ENCODE peak calls at places on chromosomes 1 and 21, in seven cellular contexts. S is hepatocyte; P is left ventricle myocardium inferior; C is pancreas; G is CD4-positive, alpha-beta memory T cell; Z is GM23248; H is fibroblast of mammary gland. J is an unnamed sample.

GRCh38 chr1:182149411-182149965 is 88.0 kb upstream of the ZNF648 start:
- DNase-seq in Z (peak; percentile 95), G (no peak), H (peak; percentile 98), S (peak; percentile 59), C (no peak), P (no peak), J (peak; percentile 84)

GRCh38 chr1:43653339-43653738 is 3.4 kb downstream of the KDM4A start:
- DNase-seq in Z (peak; percentile 77), C (no peak), H (peak; percentile 59), G (no peak), S (peak; percentile 53), P (no peak), J (peak; percentile 62)

GRCh38 chr1:156747737-156748669 is 3.5 kb downstream of the HDGF start:
- DNase-seq in H (peak; percentile 43), Z (peak; percentile 67), G (peak; percentile 53), S (no peak), P (no peak), C (no peak), J (peak; percentile 36)

GRCh38 chr1:207781312-207781711 is 29.5 kb downstream of the CD46 start:
- DNase-seq in Z (no peak), C (no peak), S (no peak), G (no peak), P (no peak), H (no peak), J (no peak)

GRCh38 chr21:39660596-39660995 is 47.9 kb downstream of the B3GALT5 start:
- DNase-seq in S (peak; percentile 79), C (peak; percentile 59), Z (peak; percentile 73), H (peak; percentile 64), G (no peak), P (peak; percentile 45), J (peak; percentile 49)

GRCh38 chr1:209689484-209689883 is 14.3 kb downstream of the G0S2 start:
- DNase-seq in S (peak; percentile 62), G (no peak), H (no peak), C (no peak), Z (no peak), P (no peak), J (peak; percentile 90)

GRCh38 chr1:11761988-11762406 is at the start of gene C1orf167:
- DNase-seq in H (no peak), G (no peak), P (no peak), S (peak; percentile 54), C (peak; percentile 45), Z (no peak), J (peak; percentile 32)

GRCh38 chr1:37477198-37477931 is 3.0 kb downstream of the ZC3H12A start:
- DNase-seq in C (peak; percentile 70), Z (peak; percentile 65), H (peak; percentile 38), P (no peak), G (peak; percentile 98), S (peak; percentile 85), J (peak; percentile 88)

GRCh38 chr1:29631361-29631760 is 395.0 kb downstream of the PTPRU start:
- DNase-seq in S (no peak), Z (peak; percentile 32), C (no peak), P (no peak), G (no peak), H (peak; percentile 14), J (no peak)

GRCh38 chr1:173302890-173303829 is 96.0 kb upstream of the TNFSF4 start:
- DNase-seq in P (no peak), G (no peak), Z (no peak), S (no peak), C (no peak), H (no peak), J (no peak)

GRCh38 chr1:239812580-239812979 is 279.1 kb upstream of the FMN2 start:
- DNase-seq in S (no peak), C (no peak), G (no peak), P (no peak), Z (no peak), H (no peak), J (no peak)

GRCh38 chr1:102588536-102588935 is 519.8 kb downstream of the COL11A1 start:
- DNase-seq in C (no peak), P (no peak), H (no peak), S (peak; percentile 7), Z (no peak), G (no peak), J (peak; percentile 41)

GRCh38 chr1:18820791-18821641 is 38.4 kb downstream of the TAS1R2 start:
- DNase-seq in G (no peak), P (peak; percentile 72), Z (peak; percentile 80), H (peak; percentile 56), C (peak; percentile 85), S (peak; percentile 90), J (peak; percentile 65)

GRCh38 chr1:190904091-190904695 is 426.5 kb upstream of the BRINP3 start:
- DNase-seq in C (no peak), Z (no peak), P (no peak), H (no peak), G (no peak), S (no peak), J (peak; percentile 77)

GRCh38 chr21:34748862-34749261 is 80.1 kb downstream of the CLIC6 start:
- DNase-seq in G (no peak), C (no peak), Z (no peak), P (no peak), H (no peak), S (no peak), J (no peak)

GRCh38 chr21:34743285-34743684 is 74.5 kb downstream of the CLIC6 start:
- DNase-seq in Z (no peak), C (no peak), P (no peak), H (no peak), S (no peak), G (no peak), J (no peak)

GRCh38 chr21:34743831-34744230 is 75.0 kb downstream of the CLIC6 start:
- DNase-seq in H (peak; percentile 96), C (no peak), P (no peak), Z (peak; percentile 99), G (no peak), S (no peak), J (peak; percentile 81)

GRCh38 chr21:34744801-34745200 is 76.0 kb downstream of the CLIC6 start:
- DNase-seq in C (no peak), P (no peak), Z (no peak), S (no peak), H (no peak), G (no peak), J (no peak)

GRCh38 chr21:34745557-34746255 is 76.9 kb downstream of the CLIC6 start:
- DNase-seq in S (peak; percentile 88), Z (peak; percentile 90), P (peak; percentile 57), C (peak; percentile 62), H (peak; percentile 88), G (peak; percentile 43), J (peak; percentile 75)
- H3K4me3 ChIP-seq in S (no peak overlapping the region), Z (peak overlapping the region; percentile 36), P (peak overlapping the region; percentile 39), C (peak overlapping the region; percentile 19), H (no peak overlapping the region), G (no peak overlapping the region), J (no peak overlapping the region)

GRCh38 chr1:9874412-9874811 is 35.7 kb downstream of the CTNNBIP1 start:
- DNase-seq in P (no peak), S (no peak), Z (no peak), G (no peak), H (no peak), C (no peak), J (no peak)

GRCh38 chr1:9873992-9874391 is 36.1 kb downstream of the CTNNBIP1 start:
- DNase-seq in H (no peak), S (no peak), Z (no peak), G (no peak), P (no peak), C (no peak), J (no peak)

GRCh38 chr1:9873385-9873784 is 36.7 kb downstream of the CTNNBIP1 start:
- DNase-seq in H (no peak), G (no peak), P (no peak), S (no peak), Z (no peak), C (no peak), J (no peak)

GRCh38 chr1:9874959-9875635 is 35.0 kb downstream of the CTNNBIP1 start:
- DNase-seq in G (peak; percentile 72), S (peak; percentile 87), P (peak; percentile 67), C (peak; percentile 68), Z (peak; percentile 69), H (peak; percentile 68), J (peak; percentile 76)

DNA sequence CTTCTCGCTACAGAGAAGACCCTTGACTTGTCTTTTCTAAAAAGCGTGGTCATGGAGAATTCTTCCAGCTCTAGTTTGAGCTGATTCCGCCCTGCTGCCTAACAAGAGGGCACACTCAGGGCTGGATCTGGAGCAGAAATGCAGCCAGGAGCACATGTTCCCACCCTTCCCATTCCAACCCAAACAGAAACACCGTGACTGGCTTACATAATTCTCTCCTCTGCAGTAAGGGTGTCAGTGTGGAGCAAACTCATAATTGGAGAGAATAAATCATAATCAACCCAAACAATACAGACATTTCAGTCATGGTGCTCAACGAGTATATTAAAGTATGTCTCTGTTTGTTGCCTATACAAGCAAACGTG is 34.5 kb downstream of the CTNNBIP1 start:
- DNase-seq in P (no peak), H (no peak), G (no peak), C (no peak), Z (no peak), S (no peak), J (no peak)
- H3K4me3 ChIP-seq in P (peak overlapping the region; percentile 39), H (no peak overlapping the region), G (no peak overlapping the region), C (no peak overlapping the region), Z (no peak overlapping the region), S (no peak overlapping the region), J (peak overlapping the region; percentile 13)

GRCh38 chr1:77220687-77221463 is 1.6 kb upstream of the PIGK start:
- DNase-seq in P (no peak), H (peak; percentile 89), S (no peak), C (no peak), G (no peak), Z (peak; percentile 67), J (peak; percentile 82)
- H3K4me3 ChIP-seq in P (no peak overlapping the region), H (no peak overlapping the region), S (no peak overlapping the region), C (peak overlapping the region; percentile 81), G (no peak overlapping the region), Z (peak overlapping the region; percentile 85), J (no peak overlapping the region)

GRCh38 chr1:178341218-178341956 is 155.4 kb downstream of the CLEC20A start:
- DNase-seq in G (no peak), Z (peak; percentile 96), S (peak; percentile 77), H (peak; percentile 76), C (peak; percentile 39), P (peak; percentile 42), J (peak; percentile 98)
- H3K4me3 ChIP-seq in G (no peak overlapping the region), Z (peak overlapping the region; percentile 75), S (peak overlapping the region; percentile 9), H (no peak overlapping the region), C (no peak overlapping the region), P (peak overlapping the region; percentile 58), J (peak overlapping the region; percentile 56)

GRCh38 chr1:41884256-41885240 is 34.2 kb downstream of the HIVEP3 start:
- DNase-seq in G (no peak), H (no peak), C (no peak), S (no peak), P (no peak), Z (no peak), J (no peak)
- H3K4me3 ChIP-seq in G (no peak overlapping the region), H (no peak overlapping the region), C (no peak overlapping the region), S (no peak overlapping the region), P (no peak overlapping the region), Z (no peak overlapping the region), J (no peak overlapping the region)

DNA sequence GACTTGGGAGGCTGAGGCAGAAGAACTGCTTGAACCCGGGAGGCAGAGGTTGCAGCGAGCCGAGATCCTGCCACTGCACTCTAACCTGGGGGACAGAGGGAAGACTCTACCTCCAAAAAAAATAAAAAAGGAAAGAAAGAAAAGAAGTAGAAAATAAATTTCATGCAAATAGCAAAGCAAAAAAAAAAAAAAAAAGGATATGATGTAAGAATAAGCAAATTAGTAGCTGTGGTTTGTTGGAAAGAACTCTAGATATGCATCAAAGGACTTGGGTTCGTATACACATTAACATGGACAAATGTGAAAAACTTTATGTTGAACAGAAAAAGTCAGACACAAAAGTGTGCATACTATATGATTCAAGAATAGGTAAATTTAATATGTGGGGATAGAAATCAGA is 11.9 kb downstream of the WASF2 start:
- DNase-seq in H (no peak), C (no peak), P (no peak), S (no peak), G (no peak), Z (no peak), J (no peak)
- H3K4me3 ChIP-seq in H (no peak overlapping the region), C (no peak overlapping the region), P (no peak overlapping the region), S (no peak overlapping the region), G (no peak overlapping the region), Z (no peak overlapping the region), J (no peak overlapping the region)